ENCODE peak calls at places on chromosomes 3 and 15, in eight cellular contexts. I, L, Q, G, K, F, D and H are unnamed samples.

GRCh38 chr3:71361346-71361745 is 222.2 kb downstream of the FOXP1 start:
- DNase-seq in I (no peak), L (no peak), Q (no peak), G (no peak), K (no peak), F (no peak), D (no peak), H (no peak)

GRCh38 chr3:122146466-122146865 is 37.0 kb upstream of the CASR start:
- DNase-seq in I (no peak), L (no peak), Q (peak; percentile 65), G (no peak), K (no peak), F (no peak), D (no peak), H (no peak)

GRCh38 chr15:81085898-81086297 is 48.2 kb upstream of the CFAP161 start:
- DNase-seq in I (no peak), L (no peak), Q (no peak), G (no peak), K (no peak), F (no peak), D (no peak), H (no peak)

GRCh38 chr15:92584105-92584504 is 71.5 kb downstream of the FAM174B start:
- DNase-seq in I (no peak), L (no peak), Q (no peak), G (no peak), K (no peak), F (no peak), D (peak; percentile 7), H (no peak)

GRCh38 chr3:123733805-123734526 is 149.1 kb upstream of the HACD2 start:
- DNase-seq in I (no peak), L (no peak), Q (peak; percentile 94), G (peak; percentile 97), K (peak; percentile 37), F (no peak), D (peak; percentile 65), H (no peak)

GRCh38 chr3:28042095-28042635 is 199.3 kb upstream of the CMC1 start:
- DNase-seq in I (no peak), L (no peak), Q (no peak), G (no peak), K (no peak), F (no peak), D (no peak), H (no peak)

GRCh38 chr3:140911822-140912221 is 29.8 kb upstream of the SLC25A36 start:
- DNase-seq in I (no peak), L (no peak), Q (no peak), G (no peak), K (no peak), F (no peak), D (no peak), H (no peak)

GRCh38 chr3:38650248-38650940 is 907 bp upstream of the SCN5A start:
- DNase-seq in I (no peak), L (no peak), Q (peak; percentile 3), G (no peak), K (no peak), F (no peak), D (no peak), H (no peak)

GRCh38 chr3:149563114-149563513 is 88.6 kb downstream of the TM4SF4 start:
- DNase-seq in I (no peak), L (no peak), Q (no peak), G (no peak), K (no peak), F (no peak), D (no peak), H (no peak)

GRCh38 chr3:114506622-114507300 is 212.9 kb downstream of the TIGIT start:
- DNase-seq in I (no peak), L (no peak), Q (no peak), G (peak; percentile 90), K (peak; percentile 14), F (no peak), D (peak; percentile 68), H (no peak)

GRCh38 chr3:150913174-150913922 is 8.1 kb upstream of the MINDY4B start:
- DNase-seq in I (no peak), L (no peak), Q (no peak), G (no peak), K (peak; percentile 2), F (no peak), D (peak; percentile 8), H (no peak)

GRCh38 chr3:9192238-9192637 is 57.2 kb downstream of the SRGAP3 start:
- DNase-seq in I (no peak), L (no peak), Q (no peak), G (no peak), K (no peak), F (no peak), D (no peak), H (no peak)

GRCh38 chr3:9659849-9660248 is 10.5 kb downstream of the MTMR14 start:
- DNase-seq in I (no peak), L (no peak), Q (no peak), G (no peak), K (no peak), F (no peak), D (no peak), H (no peak)

GRCh38 chr15:56871180-56871579 is 47.3 kb upstream of the TCF12 start:
- DNase-seq in I (no peak), L (no peak), Q (peak; percentile 81), G (peak; percentile 88), K (peak; percentile 77), F (no peak), D (peak; percentile 79), H (no peak)

GRCh38 chr15:72197045-72197459 is 535 bp downstream of the GRAMD2A start:
- DNase-seq in I (no peak), L (no peak), Q (peak; percentile 24), G (no peak), K (no peak), F (no peak), D (no peak), H (no peak)

DNA sequence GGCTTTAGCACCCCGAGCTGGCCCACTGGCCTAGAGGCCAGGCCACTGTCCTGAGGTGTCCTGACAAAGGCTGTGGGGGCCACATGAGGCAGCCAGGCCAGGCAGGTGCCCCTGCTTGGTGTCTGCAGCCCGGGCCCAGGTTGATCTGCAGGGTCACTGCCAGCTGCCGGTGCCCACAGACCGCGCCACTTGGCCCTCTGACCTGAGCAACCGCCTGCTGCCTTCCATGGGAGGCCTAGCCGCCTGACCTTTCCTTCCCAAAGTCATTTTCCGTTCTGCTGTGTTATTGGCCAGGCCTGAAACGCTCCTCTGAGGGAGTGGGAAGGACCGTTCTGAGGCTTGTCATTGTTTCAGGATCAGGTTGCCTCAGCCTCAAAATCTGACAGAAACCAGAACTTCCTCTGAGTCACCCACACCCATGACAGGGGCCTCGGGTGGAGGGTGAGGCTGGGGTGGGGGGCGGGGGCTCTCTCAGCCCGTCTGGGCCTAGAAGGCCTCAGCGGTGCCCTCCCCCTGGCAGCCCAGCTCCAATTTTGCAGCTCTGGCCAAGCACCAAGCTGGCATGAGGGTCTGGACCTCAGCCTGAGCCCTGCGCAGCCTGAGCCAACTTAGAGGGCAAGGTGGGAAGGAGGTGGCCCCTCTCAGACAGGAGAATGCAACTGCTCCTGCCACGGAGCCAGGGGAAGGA is 140.7 kb upstream of the MEF2A start:
- DNase-seq in I (no peak), L (peak; percentile 64), Q (peak; percentile 82), G (peak; percentile 83), K (peak; percentile 96), F (no peak), D (peak; percentile 83), H (no peak)
- H3K4me3 ChIP-seq in I (peak overlapping the region; percentile 5), L (no peak overlapping the region), Q (no peak overlapping the region), G (no peak overlapping the region), K (no peak overlapping the region), F (no peak overlapping the region), D (no peak overlapping the region), H (no peak overlapping the region)

GRCh38 chr3:196684548-196685407 is 27.3 kb downstream of the CEP19 start:
- DNase-seq in I (peak; percentile 57), L (peak; percentile 64), Q (peak; percentile 28), G (peak; percentile 14), K (peak; percentile 67), F (peak; percentile 46), D (peak; percentile 69), H (peak; percentile 31)
- H3K4me3 ChIP-seq in I (peak overlapping the region; percentile 52), L (no peak overlapping the region), Q (no peak overlapping the region), G (no peak overlapping the region), K (no peak overlapping the region), F (peak overlapping the region; percentile 19), D (no peak overlapping the region), H (no peak overlapping the region)

GRCh38 chr15:62068071-62068786 is 1.5 kb downstream of the C2CD4A start:
- DNase-seq in I (peak; percentile 10), L (peak; percentile 37), Q (no peak), G (no peak), K (peak; percentile 48), F (peak; percentile 62), D (no peak), H (no peak)

GRCh38 chr15:62069551-62069950 is 2.8 kb downstream of the C2CD4A start:
- DNase-seq in I (no peak), L (no peak), Q (no peak), G (no peak), K (no peak), F (no peak), D (no peak), H (no peak)

GRCh38 chr15:62068787-62069170 is 2.0 kb downstream of the C2CD4A start:
- DNase-seq in I (peak; percentile 3), L (no peak), Q (peak; percentile 51), G (no peak), K (peak; percentile 19), F (no peak), D (no peak), H (no peak)

GRCh38 chr15:62066663-62067447 is at the start of gene C2CD4A:
- DNase-seq in I (peak; percentile 51), L (peak; percentile 55), Q (peak; percentile 58), G (peak; percentile 53), K (peak; percentile 69), F (peak; percentile 59), D (peak; percentile 54), H (peak; percentile 61)

DNA sequence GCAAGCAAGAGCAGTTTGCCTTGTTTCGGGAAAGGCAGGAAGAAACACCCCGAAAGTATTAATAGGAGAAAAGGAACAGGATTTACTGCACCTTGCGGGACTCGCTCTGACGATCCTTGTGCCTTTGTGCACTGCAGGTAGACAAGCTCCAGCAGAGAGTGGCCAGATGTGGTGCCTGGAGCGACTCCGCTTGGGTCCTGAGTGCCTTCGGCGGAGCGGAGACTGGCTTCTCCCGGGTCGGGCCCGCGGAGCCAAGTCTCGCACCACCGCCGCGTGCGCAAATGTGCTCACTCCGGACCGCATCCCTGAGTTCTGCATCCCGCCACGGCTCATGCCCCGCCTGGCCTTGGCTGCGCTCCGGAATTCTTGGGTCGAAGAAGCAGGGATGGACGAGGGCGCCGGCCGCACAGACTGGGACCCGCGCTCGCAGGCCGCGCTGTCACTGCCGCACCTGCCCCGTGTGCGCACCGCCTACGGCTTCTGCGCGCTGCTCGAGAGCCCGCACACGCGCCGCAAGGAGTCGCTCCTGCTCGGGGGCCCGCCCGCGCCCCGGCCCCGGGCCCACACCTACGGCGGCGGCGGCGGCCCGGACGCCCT is 769 bp downstream of the C2CD4A start:
- DNase-seq in I (peak; percentile 4), L (no peak), Q (no peak), G (no peak), K (peak; percentile 19), F (peak; percentile 20), D (no peak), H (no peak)
- H3K4me3 ChIP-seq in I (peak overlapping the region; percentile 55), L (peak overlapping the region; percentile 58), Q (peak overlapping the region; percentile 38), G (peak overlapping the region; percentile 44), K (peak overlapping the region; percentile 53), F (peak overlapping the region; percentile 63), D (peak overlapping the region; percentile 33), H (peak overlapping the region; percentile 47)

GRCh38 chr3:167288737-167289136 is 91.4 kb downstream of the ZBBX start:
- DNase-seq in I (no peak), L (no peak), Q (no peak), G (no peak), K (no peak), F (no peak), D (no peak), H (no peak)

GRCh38 chr3:167289435-167289834 is 90.7 kb downstream of the ZBBX start:
- DNase-seq in I (no peak), L (no peak), Q (no peak), G (no peak), K (no peak), F (no peak), D (no peak), H (no peak)

GRCh38 chr3:167287308-167287707 is 92.8 kb downstream of the ZBBX start:
- DNase-seq in I (no peak), L (no peak), Q (no peak), G (no peak), K (no peak), F (no peak), D (no peak), H (no peak)
- H3K4me3 ChIP-seq in I (no peak overlapping the region), L (no peak overlapping the region), Q (no peak overlapping the region), G (no peak overlapping the region), K (no peak overlapping the region), F (no peak overlapping the region), D (no peak overlapping the region), H (no peak overlapping the region)